ENCODE peak calls at places on chromosomes 16 and 17, in six cellular contexts. I is dorsolateral prefrontal cortex, J is fibroblast of pulmonary artery, Q is AG04449, W is MM.1S, B is A549. M is an unnamed sample.

GRCh38 chr17:74089869-74090464 is 113.5 kb upstream of the RPL38 start:
- DNase-seq in I (peak), J (peak), Q (peak), W (peak), B (peak), M (peak)

GRCh38 chr16:2508722-2509400 is 4.9 kb upstream of the ATP6V0C start:
- DNase-seq in I (no peak), J (no peak), Q (no peak), W (no peak), B (no peak), M (no peak)

GRCh38 chr16:89506113-89506504 is 2.1 kb upstream of the SPG7 start:
- DNase-seq in I (no peak), J (peak), Q (no peak), W (no peak), B (no peak), M (no peak)

GRCh38 chr17:49994085-49995054 is 654 bp downstream of the DLX3 start:
- DNase-seq in I (no peak), J (no peak), Q (no peak), W (no peak), B (no peak), M (no peak)

GRCh38 chr17:2929881-2930533 is 133.4 kb downstream of the OR1D5 start:
- DNase-seq in I (no peak), J (peak), Q (no peak), W (no peak), B (peak), M (no peak)

GRCh38 chr17:48618366-48618896 is 3.3 kb upstream of the HOXB8 start:
- DNase-seq in I (peak), J (peak), Q (no peak), W (peak), B (peak), M (peak)

GRCh38 chr17:31915456-31916100 is 14.1 kb upstream of the UTP6 start:
- DNase-seq in I (no peak), J (no peak), Q (no peak), W (no peak), B (no peak), M (no peak)

GRCh38 chr16:81520560-81521135 is 76.0 kb downstream of the CMIP start:
- DNase-seq in I (no peak), J (no peak), Q (no peak), W (no peak), B (no peak), M (no peak)

GRCh38 chr16:54286067-54286329 is 589 bp downstream of the IRX3 start:
- DNase-seq in I (no peak), J (no peak), Q (no peak), W (no peak), B (no peak), M (no peak)

GRCh38 chr16:23509763-23510153 is 536 bp downstream of the GGA2 start:
- DNase-seq in I (no peak), J (peak), Q (no peak), W (peak), B (no peak), M (peak)

GRCh38 chr17:58334661-58335060 is 6.1 kb upstream of the TSPOAP1 start:
- DNase-seq in I (peak), J (no peak), Q (no peak), W (no peak), B (no peak), M (no peak)

GRCh38 chr17:45240905-45241314 is 19.2 kb downstream of the FMNL1 start:
- DNase-seq in I (peak), J (no peak), Q (no peak), W (no peak), B (no peak), M (no peak)

GRCh38 chr16:3235856-3236669 is 1.1 kb upstream of the ZNF200 start:
- DNase-seq in I (no peak), J (no peak), Q (no peak), W (no peak), B (no peak), M (no peak)

GRCh38 chr16:1915732-1916653 is 2.2 kb downstream of the HS3ST6 start:
- DNase-seq in I (no peak), J (no peak), Q (no peak), W (no peak), B (no peak), M (no peak)

DNA sequence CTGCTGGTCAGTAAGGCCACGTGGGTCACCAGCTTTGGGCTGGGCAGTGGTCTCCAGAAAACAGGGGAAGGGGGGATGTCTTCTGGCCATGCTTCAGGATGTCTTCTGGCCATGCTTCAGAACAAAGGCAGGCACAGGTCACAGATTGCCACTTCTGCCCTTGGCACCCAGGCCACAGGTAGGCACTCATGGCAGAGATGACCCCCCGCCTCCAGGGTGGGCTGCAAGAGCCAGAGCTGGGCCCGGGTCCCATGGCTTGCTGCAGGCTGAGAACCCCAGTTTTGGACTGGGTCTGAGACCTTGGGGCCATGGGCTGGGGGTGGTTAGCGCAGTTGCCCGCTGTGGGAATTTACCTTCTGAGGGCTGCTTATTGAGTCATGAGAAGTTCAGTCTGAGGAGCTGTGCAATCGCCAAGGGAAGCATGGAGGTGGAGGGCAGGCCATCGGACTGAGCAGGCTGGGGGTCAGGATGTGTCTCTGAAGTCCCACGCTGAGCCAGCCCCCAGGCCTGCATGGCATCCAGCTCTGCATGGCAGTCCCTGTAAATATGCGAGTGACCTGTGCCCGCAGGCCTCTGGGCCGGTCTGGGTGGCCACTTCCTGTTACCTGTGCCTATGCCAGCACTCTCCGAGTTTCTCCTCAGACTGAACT is 1.6 kb downstream of the ANKRD13B start:
- DNase-seq in I (no peak), J (no peak), Q (no peak), W (no peak), B (no peak), M (no peak)
- H3K4me3 ChIP-seq in I (peak), J (no peak), Q (peak), W (peak), B (peak), M (peak)

GRCh38 chr17:27232328-27232727 is 61.6 kb upstream of the WSB1 start:
- DNase-seq in I (no peak), J (no peak), Q (no peak), W (no peak), B (no peak), M (no peak)
- TF ChIP-seq CTCF in I (no peak), J (no peak), Q (no peak), W (no peak), B (no peak), M (no peak)

DNA sequence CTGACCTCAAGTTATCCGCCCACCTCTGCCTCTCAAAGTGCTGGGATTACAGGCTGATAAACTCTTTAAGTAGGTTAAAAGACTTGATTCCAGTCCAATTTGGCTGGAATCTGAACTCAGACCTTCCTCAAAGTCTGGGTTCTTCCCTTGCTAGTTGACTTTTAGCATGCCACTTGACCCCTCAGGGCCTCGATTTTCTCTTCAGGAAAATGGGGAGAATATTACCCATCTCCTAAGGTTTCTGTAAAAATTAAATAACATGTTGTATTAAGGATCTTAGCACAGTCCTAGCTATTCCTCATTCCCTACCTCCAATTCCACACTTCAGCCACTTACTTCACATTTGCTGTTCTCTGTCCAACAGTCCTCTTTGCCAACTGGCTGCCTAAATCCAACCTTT is 1.9 kb downstream of the GTF3C1 start:
- DNase-seq in I (no peak), J (no peak), Q (no peak), W (no peak), B (no peak), M (no peak)
- H3K4me3 ChIP-seq in I (no peak), J (no peak), Q (no peak), W (no peak), B (no peak), M (no peak)

GRCh38 chr17:61393550-61393903 is 6.1 kb upstream of the TBX2 start:
- DNase-seq in I (no peak), J (no peak), Q (no peak), W (no peak), B (no peak), M (no peak)
- TF ChIP-seq CTCF in I (no peak), J (peak), Q (peak), W (peak), B (peak), M (peak)

GRCh38 chr16:29977063-29977462 is 3.4 kb downstream of the TAOK2 start:
- DNase-seq in I (peak), J (no peak), Q (no peak), W (no peak), B (no peak), M (no peak)
- H3K4me3 ChIP-seq in I (no peak), J (peak), Q (no peak), W (no peak), B (no peak), M (no peak)

GRCh38 chr17:40614431-40615294 is 33.0 kb downstream of the SMARCE1 start:
- DNase-seq in I (no peak), J (no peak), Q (no peak), W (no peak), B (no peak), M (no peak)

GRCh38 chr17:40616592-40616991 is 31.0 kb downstream of the SMARCE1 start:
- DNase-seq in I (no peak), J (no peak), Q (no peak), W (no peak), B (no peak), M (no peak)

GRCh38 chr17:40615989-40616476 is 31.6 kb downstream of the SMARCE1 start:
- DNase-seq in I (no peak), J (no peak), Q (no peak), W (no peak), B (no peak), M (no peak)

GRCh38 chr17:40613755-40614154 is 33.9 kb downstream of the SMARCE1 start:
- DNase-seq in I (no peak), J (no peak), Q (no peak), W (no peak), B (no peak), M (no peak)

GRCh38 chr17:40615295-40615988 is 32.2 kb downstream of the SMARCE1 start:
- DNase-seq in I (peak), J (peak), Q (no peak), W (peak), B (peak), M (peak)
- TF ChIP-seq CTCF in I (no peak), J (peak), Q (peak), W (peak), B (peak), M (peak)

GRCh38 chr17:76671912-76672262 is 28.3 kb upstream of the ST6GALNAC1 start:
- DNase-seq in I (no peak), J (no peak), Q (no peak), W (no peak), B (no peak), M (no peak)
- H3K4me3 ChIP-seq in I (peak), J (peak), Q (peak), W (peak), B (peak), M (peak)